ENCODE peak calls at places on chromosomes 12 and 14, in six cellular contexts. D is AG04450; H is GF-D8; W is stimulated activated CD8-positive, alpha-beta memory T cell treated with anti-CD3 and anti-CD28 coated beads, Interleukin-7, amount 100 ng/mL, for 1 hour; R is CD4-positive, alpha-beta memory T cell; G is kidney tubule cell. N is an unnamed sample.

GRCh38 chr14:90577661-90578282 is 180.9 kb downstream of the CALM1 start:
- DNase-seq in G (no peak), R (no peak), D (no peak), H (no peak), W (no peak), N (no peak)

GRCh38 chr14:62066304-62066703 is 304.1 kb downstream of the SNAPC1 start:
- DNase-seq in D (no peak), R (no peak), G (no peak), W (no peak), H (no peak), N (no peak)

GRCh38 chr12:48966177-48966890 is 5.2 kb downstream of the WNT10B start:
- DNase-seq in G (no peak), D (no peak), W (no peak), H (no peak), R (no peak), N (no peak)

GRCh38 chr14:96192049-96192448 is 12.6 kb upstream of the BDKRB2 start:
- DNase-seq in R (no peak), D (no peak), W (no peak), G (no peak), H (no peak), N (no peak)

GRCh38 chr12:76375470-76375869 is 27.3 kb upstream of the BBS10 start:
- DNase-seq in D (no peak), W (no peak), G (peak; percentile 58), H (no peak), R (no peak), N (no peak)

GRCh38 chr12:53053223-53054111 is 3.6 kb downstream of the TNS2 start:
- DNase-seq in G (peak; percentile 77), H (no peak), R (peak; percentile 52), W (peak; percentile 23), D (no peak), N (peak; percentile 58)

GRCh38 chr14:34234258-34234657 is 227.8 kb downstream of the SPTSSA start:
- DNase-seq in D (no peak), H (no peak), R (no peak), G (no peak), W (no peak), N (no peak)

GRCh38 chr12:121811434-121812319 is 7.9 kb downstream of the SETD1B start:
- DNase-seq in R (peak; percentile 74), G (peak; percentile 71), D (no peak), H (peak; percentile 71), W (no peak), N (peak; percentile 13)

GRCh38 chr14:61034416-61035100 is 53.5 kb downstream of the SLC38A6 start:
- DNase-seq in G (no peak), W (no peak), D (no peak), H (peak; percentile 38), R (no peak), N (peak; percentile 89)